ENCODE peak calls at places on chromosomes 11 and 22, in four cellular contexts. X is uterus, S is A549, L is HCT116. O is an unnamed sample.

GRCh38 chr22:46256358-46256958 is 6.4 kb upstream of the CDPF1 start:
- DNase-seq in S (no peak), X (no peak), L (no peak), O (no peak)

GRCh38 chr22:42994917-42995562 is 19.9 kb downstream of the PACSIN2 start:
- DNase-seq in X (peak), L (no peak), S (peak), O (peak)

GRCh38 chr22:27996529-27996925 is 77.5 kb upstream of the PITPNB start:
- DNase-seq in S (no peak), L (no peak), X (no peak), O (no peak)

GRCh38 chr22:24725736-24726135 is 48.8 kb downstream of the PIWIL3 start:
- DNase-seq in S (no peak), X (no peak), L (no peak), O (no peak)

GRCh38 chr11:45538363-45538762 is 127.1 kb downstream of the CHST1 start:
- DNase-seq in L (no peak), S (no peak), X (no peak), O (no peak)

GRCh38 chr22:49136816-49137180 is 690.9 kb downstream of the BRD1 start:
- DNase-seq in X (no peak), S (no peak), L (no peak), O (no peak)

GRCh38 chr22:22935546-22936157 is 48.0 kb downstream of the IGLL5 start:
- DNase-seq in X (no peak), S (no peak), L (no peak), O (no peak)

GRCh38 chr11:30328676-30329075 is 5.8 kb downstream of the ARL14EP start:
- DNase-seq in X (no peak), S (no peak), L (no peak), O (no peak)

GRCh38 chr11:47271961-47272661 is 2.2 kb downstream of the MADD start:
- DNase-seq in L (no peak), X (no peak), S (no peak), O (peak)

GRCh38 chr11:100739636-100740035 is 52.5 kb downstream of the ARHGAP42 start:
- DNase-seq in L (peak), S (peak), X (no peak), O (no peak)

GRCh38 chr11:63917685-63918523 is 940 bp upstream of the RCOR2 start:
- DNase-seq in X (peak), L (peak), S (peak), O (peak)

GRCh38 chr11:72012897-72013721 is 14.4 kb downstream of the IL18BP start:
- DNase-seq in L (no peak), S (peak), X (peak), O (no peak)

GRCh38 chr11:72013765-72014711 is 15.3 kb downstream of the IL18BP start:
- DNase-seq in S (no peak), L (no peak), X (no peak), O (no peak)

GRCh38 chr11:72014761-72015320 is 16.1 kb downstream of the IL18BP start:
- DNase-seq in X (no peak), L (no peak), S (no peak), O (no peak)

GRCh38 chr11:72010529-72011233 is 12.0 kb downstream of the IL18BP start:
- DNase-seq in S (no peak), X (no peak), L (no peak), O (no peak)

GRCh38 chr11:72012091-72012630 is 13.5 kb downstream of the IL18BP start:
- DNase-seq in S (no peak), L (no peak), X (no peak), O (no peak)
- TF ChIP-seq POLR2A in S (no peak), L (no peak), X (no peak), O (no peak)

GRCh38 chr11:16561150-16561549 is 177.3 kb upstream of the C11orf58 start:
- DNase-seq in X (no peak), S (no peak), L (no peak), O (no peak)

GRCh38 chr11:16555956-16556355 is 182.5 kb upstream of the C11orf58 start:
- DNase-seq in S (no peak), L (no peak), X (no peak), O (no peak)

GRCh38 chr11:16558499-16558898 is 179.9 kb upstream of the C11orf58 start:
- DNase-seq in X (no peak), L (no peak), S (no peak), O (no peak)
- TF ChIP-seq POLR2A in X (no peak), L (no peak), S (no peak), O (no peak)

GRCh38 chr11:818396-819128 is at the start of gene PNPLA2:
- DNase-seq in X (peak), L (no peak), S (peak), O (no peak)
- TF ChIP-seq POLR2A in X (no peak), L (no peak), S (no peak), O (no peak)

GRCh38 chr11:93169143-93169542 is 28.6 kb downstream of the SLC36A4 start:
- DNase-seq in L (no peak), S (no peak), X (no peak), O (no peak)
- TF ChIP-seq POLR2A in L (no peak), S (no peak), X (no peak), O (no peak)

GRCh38 chr11:62725686-62726085 is 1.6 kb downstream of the HNRNPUL2 start:
- DNase-seq in L (no peak), S (no peak), X (no peak), O (peak)

GRCh38 chr11:62727833-62728721 is at the start of gene TTC9C:
- DNase-seq in X (peak), L (peak), S (peak), O (peak)

GRCh38 chr11:62724171-62724570 is 3.1 kb downstream of the HNRNPUL2 start:
- DNase-seq in X (no peak), S (no peak), L (no peak), O (no peak)

GRCh38 chr11:62726156-62727006 is 876 bp downstream of the HNRNPUL2 start:
- DNase-seq in L (no peak), X (no peak), S (no peak), O (no peak)

GRCh38 chr11:62727007-62727832 is at the start of gene HNRNPUL2:
- DNase-seq in S (peak), X (peak), L (peak), O (peak)
- TF ChIP-seq POLR2A in S (peak), X (peak), L (peak), O (peak)

O was measured in erythroblast.